ENCODE peak calls at places on chromosomes 16 and 17, in five cellular contexts. W is smooth muscle cell of the brain vasculature; H is CD8-positive, alpha-beta memory T cell; L is NCI-H2081; V is endothelial cell. M is an unnamed sample.

GRCh38 chr17:2709173-2709661 is 2.3 kb downstream of the CLUH start:
- DNase-seq in H (no peak), L (no peak), V (no peak), W (no peak), M (peak; percentile 85)

GRCh38 chr17:76241776-76242175 is 1.5 kb upstream of the RNF157 start:
- DNase-seq in H (no peak), L (no peak), W (no peak), V (no peak), M (no peak)

GRCh38 chr17:56624315-56624714 is 30.8 kb downstream of the NOG start:
- DNase-seq in V (no peak), H (no peak), W (no peak), L (no peak), M (no peak)

GRCh38 chr16:11333696-11334095 is 11.6 kb upstream of the RMI2 start:
- DNase-seq in W (no peak), V (no peak), L (no peak), H (no peak), M (no peak)

GRCh38 chr17:39700148-39700987 is 504 bp downstream of the ERBB2 start:
- DNase-seq in W (no peak), L (no peak), H (no peak), V (peak; percentile 35), M (no peak)

GRCh38 chr17:43392397-43392796 is 6.4 kb upstream of the ARL4D start:
- DNase-seq in V (no peak), W (no peak), H (no peak), L (no peak), M (no peak)

GRCh38 chr16:31427441-31428276 is 501 bp downstream of the COX6A2 start:
- DNase-seq in W (no peak), L (no peak), V (no peak), H (peak; percentile 64), M (peak; percentile 45)

GRCh38 chr16:87487361-87487924 is 5.4 kb downstream of the ZCCHC14 start:
- DNase-seq in W (no peak), L (peak; percentile 89), V (no peak), H (no peak), M (peak; percentile 85)

GRCh38 chr17:67570797-67571196 is 146.9 kb upstream of the NOL11 start:
- DNase-seq in V (no peak), L (no peak), H (no peak), W (no peak), M (no peak)

GRCh38 chr17:65104541-65104940 is 32.6 kb upstream of the RGS9 start:
- DNase-seq in L (no peak), H (no peak), V (no peak), W (no peak), M (no peak)

GRCh38 chr17:8060274-8060673 is 21.4 kb downstream of the ALOX15B start:
- DNase-seq in H (peak; percentile 48), L (peak; percentile 83), V (peak; percentile 73), W (no peak), M (peak; percentile 66)

GRCh38 chr16:77674888-77675287 is 47.4 kb upstream of the NUDT7 start:
- DNase-seq in H (no peak), W (no peak), V (no peak), L (no peak), M (no peak)

GRCh38 chr16:53809088-53809951 is 105.4 kb downstream of the FTO start:
- DNase-seq in L (no peak), H (no peak), W (no peak), V (no peak), M (no peak)

GRCh38 chr17:20059728-20060188 is 50.6 kb downstream of the SPECC1 start:
- DNase-seq in L (no peak), W (no peak), V (no peak), H (no peak), M (no peak)

GRCh38 chr16:87926246-87927194 is 9.8 kb downstream of the CA5A start:
- DNase-seq in H (no peak), L (peak; percentile 43), W (no peak), V (no peak), M (no peak)

GRCh38 chr16:70523621-70524405 is at the start of gene SF3B3:
- DNase-seq in H (peak; percentile 64), V (peak; percentile 50), L (peak; percentile 73), W (no peak), M (peak; percentile 72)

GRCh38 chr17:17696075-17696474 is 14.8 kb downstream of the RAI1 start:
- DNase-seq in H (no peak), V (no peak), L (no peak), W (no peak), M (no peak)

GRCh38 chr17:78919816-78920516 is 5.2 kb downstream of the TIMP2 start:
- DNase-seq in L (no peak), W (no peak), V (no peak), H (no peak), M (no peak)

GRCh38 chr17:1323336-1323735 is 43.9 kb downstream of the TRARG1 start:
- DNase-seq in L (no peak), H (no peak), W (no peak), V (no peak), M (no peak)

GRCh38 chr16:70694517-70695218 is 8.8 kb upstream of the MTSS2 start:
- DNase-seq in L (no peak), W (no peak), V (no peak), H (no peak), M (no peak)

GRCh38 chr17:75346906-75347305 is 57.7 kb upstream of the SLC25A19 start:
- DNase-seq in H (no peak), V (no peak), W (no peak), L (no peak), M (no peak)

M was measured in transverse colon.